ENCODE peak calls at places on chromosomes 7 and 10, in six cellular contexts. M is lower lobe of right lung; V is naive thymus-derived CD4-positive, alpha-beta T cell; K is lung; C is Caco-2; F is effector memory CD4-positive, alpha-beta T cell. P is an unnamed sample.

GRCh38 chr7:12571691-12572090 is 1.2 kb downstream of the SCIN start:
- DNase-seq in K (no peak), F (no peak), M (no peak), C (no peak), V (no peak), P (no peak)

GRCh38 chr7:40092152-40092551 is 42.3 kb downstream of the MPLKIP start:
- DNase-seq in C (no peak), M (no peak), F (no peak), V (no peak), K (no peak), P (no peak)

GRCh38 chr7:70539196-70539595 is 592.7 kb upstream of the GALNT17 start:
- DNase-seq in V (no peak), F (no peak), M (no peak), C (no peak), K (no peak), P (no peak)

GRCh38 chr10:9015005-9015404 is 960.5 kb downstream of the GATA3 start:
- DNase-seq in M (no peak), F (no peak), V (no peak), K (no peak), C (no peak), P (no peak)

GRCh38 chr7:2605608-2606538 is 25.9 kb upstream of the TTYH3 start:
- DNase-seq in F (no peak), M (no peak), V (no peak), K (no peak), C (no peak), P (no peak)

GRCh38 chr10:123306290-123306689 is 152.1 kb downstream of the BUB3 start:
- DNase-seq in F (no peak), V (no peak), K (no peak), M (no peak), C (no peak), P (no peak)

GRCh38 chr7:31443457-31443856 is 70.4 kb upstream of the ITPRID1 start:
- DNase-seq in F (no peak), M (no peak), K (no peak), V (no peak), C (no peak), P (no peak)

GRCh38 chr10:1404236-1404952 is 332.9 kb downstream of the ADARB2 start:
- DNase-seq in C (no peak), K (no peak), M (no peak), V (no peak), F (no peak), P (peak; percentile 30)

GRCh38 chr10:103667390-103667789 is 173.9 kb downstream of the NEURL1 start:
- DNase-seq in V (no peak), M (no peak), F (no peak), C (no peak), K (no peak), P (no peak)

GRCh38 chr10:62081322-62081945 is 179.9 kb downstream of the ARID5B start:
- DNase-seq in C (no peak), V (no peak), F (no peak), K (no peak), M (no peak), P (no peak)

GRCh38 chr7:129721139-129721538 is 109.6 kb downstream of the NRF1 start:
- DNase-seq in M (no peak), C (no peak), V (no peak), F (no peak), K (no peak), P (no peak)

GRCh38 chr7:6268909-6269306 is 3.5 kb downstream of the CYTH3 start:
- DNase-seq in V (no peak), F (no peak), M (no peak), K (no peak), C (peak; percentile 71), P (no peak)

GRCh38 chr10:91380873-91381561 is 29.1 kb upstream of the HECTD2 start:
- DNase-seq in C (no peak), F (no peak), M (no peak), K (no peak), V (no peak), P (no peak)

GRCh38 chr10:100186253-100186780 is 488 bp upstream of the ERLIN1 start:
- DNase-seq in C (peak; percentile 52), M (peak; percentile 56), K (peak; percentile 35), V (no peak), F (no peak), P (peak; percentile 68)

GRCh38 chr10:75202321-75203096 is 8.1 kb upstream of the VDAC2 start:
- DNase-seq in C (peak; percentile 26), V (no peak), F (no peak), M (peak; percentile 66), K (peak; percentile 48), P (peak; percentile 80)

GRCh38 chr10:75607576-75607975 is 176.2 kb downstream of the LRMDA start:
- DNase-seq in F (no peak), V (no peak), M (no peak), K (no peak), C (no peak), P (no peak)

GRCh38 chr7:93799750-93800357 is 90.7 kb downstream of the TFPI2 start:
- DNase-seq in F (no peak), K (no peak), M (no peak), C (no peak), V (no peak), P (no peak)

GRCh38 chr10:132257271-132257670 is 50.5 kb downstream of the STK32C start:
- DNase-seq in K (no peak), M (no peak), F (no peak), C (no peak), V (no peak), P (no peak)

GRCh38 chr10:11654659-11655058 is 43.2 kb upstream of the USP6NL start:
- DNase-seq in M (no peak), K (no peak), V (no peak), C (no peak), F (no peak), P (peak; percentile 42)

GRCh38 chr10:127564644-127565043 is 15.5 kb downstream of the NPS start:
- DNase-seq in M (no peak), V (no peak), F (no peak), C (no peak), K (no peak), P (no peak)

GRCh38 chr7:33298848-33299247 is 169.5 kb downstream of the BBS9 start:
- DNase-seq in M (no peak), K (no peak), F (no peak), V (no peak), C (no peak), P (no peak)

GRCh38 chr10:28177944-28178637 is 124.8 kb downstream of the MPP7 start:
- DNase-seq in K (no peak), M (no peak), C (no peak), F (no peak), V (peak; percentile 13), P (no peak)

GRCh38 chr10:101879456-101880189 is 36.0 kb upstream of the KCNIP2 start:
- DNase-seq in C (no peak), K (no peak), V (no peak), F (no peak), M (no peak), P (no peak)
- H3K4me3 ChIP-seq in C (no peak overlapping the region), K (peak overlapping the region; percentile 23), V (no peak overlapping the region), F (no peak overlapping the region), M (no peak overlapping the region), P (no peak overlapping the region)

GRCh38 chr10:73838827-73839226 is 27.4 kb upstream of the NDST2 start:
- DNase-seq in K (no peak), M (no peak), V (no peak), F (no peak), C (no peak), P (no peak)

GRCh38 chr10:73838008-73838567 is 26.7 kb upstream of the NDST2 start:
- DNase-seq in M (no peak), V (no peak), C (no peak), F (no peak), K (no peak), P (no peak)

GRCh38 chr10:73839276-73839966 is 28.0 kb upstream of the NDST2 start:
- DNase-seq in F (no peak), V (no peak), C (no peak), K (no peak), M (no peak), P (no peak)

GRCh38 chr10:73837072-73837471 is 25.7 kb upstream of the NDST2 start:
- DNase-seq in F (no peak), V (no peak), K (no peak), C (no peak), M (no peak), P (no peak)

DNA sequence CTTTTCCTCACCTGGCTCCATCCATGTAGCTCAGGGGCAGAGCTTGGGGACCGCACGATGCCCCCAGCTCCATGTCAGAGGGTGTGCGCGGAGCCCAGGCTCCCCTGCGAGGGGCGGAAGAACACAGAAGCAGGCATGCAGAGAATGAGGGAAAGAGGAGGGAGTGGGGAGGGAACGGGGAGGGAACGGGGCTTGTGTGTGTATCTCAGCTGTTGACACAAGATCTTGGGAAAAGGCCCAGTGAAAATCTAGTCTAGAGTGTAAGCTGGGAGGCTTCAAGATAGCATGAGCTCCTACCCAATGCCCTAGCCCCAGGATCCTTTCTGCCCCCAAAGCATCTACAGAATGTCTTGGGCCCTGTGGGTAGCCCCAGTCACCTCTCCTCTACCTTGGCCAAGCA is 25.0 kb upstream of the NDST2 start:
- DNase-seq in F (no peak), V (no peak), K (no peak), C (no peak), M (no peak), P (no peak)
- H3K36me3 ChIP-seq in F (peaks cover 58% of the 10 kb centered on the region), V (peaks cover 22% of the 10 kb centered on the region), K (peaks cover 50% of the 10 kb centered on the region), C (peaks cover 9% of the 10 kb centered on the region), M (peaks cover 63% of the 10 kb centered on the region), P (peaks cover 20% of the 10 kb centered on the region)

GRCh38 chr10:130936844-130937243 is 374.7 kb downstream of the TCERG1L start:
- DNase-seq in F (no peak), K (no peak), C (no peak), V (no peak), M (no peak), P (no peak)

GRCh38 chr10:130935897-130936550 is 375.5 kb downstream of the TCERG1L start:
- DNase-seq in F (no peak), C (no peak), M (no peak), K (no peak), V (no peak), P (no peak)

GRCh38 chr10:130938051-130938450 is 373.5 kb downstream of the TCERG1L start:
- DNase-seq in F (no peak), M (no peak), V (no peak), C (no peak), K (no peak), P (no peak)

DNA sequence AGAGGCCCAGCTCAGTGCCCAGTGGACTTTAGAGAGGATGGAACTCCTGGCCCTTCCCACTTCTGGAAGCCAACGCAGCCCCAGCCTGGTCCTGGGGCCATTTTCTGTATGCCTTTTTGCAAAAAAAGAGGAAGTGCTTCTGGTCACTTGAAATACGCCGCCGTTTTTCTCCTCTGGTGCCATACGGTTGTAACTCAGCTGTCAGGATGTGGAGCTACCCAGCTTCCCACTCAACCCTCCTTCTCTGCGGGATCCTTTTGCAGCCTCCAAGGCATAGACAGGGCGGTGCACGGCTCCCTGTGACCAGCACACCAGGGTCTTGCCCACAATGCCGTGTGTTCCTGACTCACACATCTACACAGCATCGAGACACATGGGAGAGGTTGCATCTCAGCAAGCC is 369.6 kb downstream of the TCERG1L start:
- DNase-seq in C (no peak), M (no peak), K (no peak), V (no peak), F (no peak), P (no peak)
- H3K4me3 ChIP-seq in C (no peak overlapping the region), M (no peak overlapping the region), K (no peak overlapping the region), V (no peak overlapping the region), F (no peak overlapping the region), P (no peak overlapping the region)

GRCh38 chr7:136914016-136914415 is 45.6 kb downstream of the CHRM2 start:
- DNase-seq in M (no peak), K (no peak), C (no peak), V (no peak), F (no peak), P (no peak)

GRCh38 chr7:136912339-136912738 is 43.9 kb downstream of the CHRM2 start:
- DNase-seq in F (no peak), V (no peak), M (no peak), K (no peak), C (no peak), P (no peak)

GRCh38 chr7:136911362-136911761 is 42.9 kb downstream of the CHRM2 start:
- DNase-seq in C (peak; percentile 32), K (no peak), F (no peak), M (no peak), V (no peak), P (no peak)
- H3K36me3 ChIP-seq in C (no peaks in the 10 kb centered on the region), K (no peaks in the 10 kb centered on the region), F (no peaks in the 10 kb centered on the region), M (no peaks in the 10 kb centered on the region), V (no peaks in the 10 kb centered on the region), P (no peaks in the 10 kb centered on the region)

P was measured in right atrium auricular region.